ENCODE peak calls at places on chromosomes 3 and 15, in five cellular contexts. One of them, this sample, is unnamed.
A peak's percentile ranks its signal among the peaks of the same experiment; 100 is the strongest.

GRCh38 chr3:136728918-136729317 is 23.3 kb downstream of the STAG1 start:
- DNase-seq in SJSA1: peak; percentile 90
- DNase-seq in CD4-positive, alpha-beta memory T cell: no peak
- DNase-seq in heart right ventricle: no peak
- DNase-seq in kidney: no peak
- DNase-seq in this sample: no peak

GRCh38 chr15:35288580-35288979 is 203.5 kb upstream of the NANOGP8 start:
- DNase-seq in SJSA1: no peak
- DNase-seq in heart right ventricle: no peak
- DNase-seq in kidney: no peak
- DNase-seq in CD4-positive, alpha-beta memory T cell: no peak
- DNase-seq in this sample: no peak

GRCh38 chr3:180624714-180625113 is 22.8 kb downstream of the TTC14 start:
- DNase-seq in kidney: no peak
- DNase-seq in SJSA1: no peak
- DNase-seq in CD4-positive, alpha-beta memory T cell: no peak
- DNase-seq in heart right ventricle: no peak
- DNase-seq in this sample: no peak

GRCh38 chr3:125059488-125060245 is 3.9 kb upstream of the HEG1 start:
- DNase-seq in CD4-positive, alpha-beta memory T cell: no peak
- DNase-seq in heart right ventricle: no peak
- DNase-seq in SJSA1: no peak
- DNase-seq in kidney: no peak
- DNase-seq in this sample: no peak

GRCh38 chr15:79595995-79596622 is 164.0 kb downstream of the MINAR1 start:
- DNase-seq in heart right ventricle: no peak
- DNase-seq in kidney: no peak
- DNase-seq in SJSA1: peak; percentile 53
- DNase-seq in CD4-positive, alpha-beta memory T cell: peak; percentile 25
- DNase-seq in this sample: no peak

GRCh38 chr15:29070471-29071192 is 184.9 kb downstream of the APBA2 start:
- DNase-seq in kidney: no peak
- DNase-seq in CD4-positive, alpha-beta memory T cell: no peak
- DNase-seq in heart right ventricle: no peak
- DNase-seq in SJSA1: peak; percentile 44
- DNase-seq in this sample: peak; percentile 54

GRCh38 chr3:191340976-191341375 is 10.7 kb upstream of the UTS2B start:
- DNase-seq in CD4-positive, alpha-beta memory T cell: no peak
- DNase-seq in heart right ventricle: no peak
- DNase-seq in SJSA1: no peak
- DNase-seq in kidney: no peak
- DNase-seq in this sample: no peak

GRCh38 chr15:47516576-47517371 is 200.5 kb upstream of the SEMA6D start:
- DNase-seq in kidney: no peak
- DNase-seq in heart right ventricle: no peak
- DNase-seq in SJSA1: no peak
- DNase-seq in CD4-positive, alpha-beta memory T cell: no peak
- DNase-seq in this sample: no peak

GRCh38 chr3:10213156-10213792 is 35.0 kb upstream of the TATDN2 start:
- DNase-seq in CD4-positive, alpha-beta memory T cell: no peak
- DNase-seq in SJSA1: no peak
- DNase-seq in kidney: no peak
- DNase-seq in heart right ventricle: no peak
- DNase-seq in this sample: no peak

GRCh38 chr15:38028869-38029268 is 94.4 kb downstream of the TMCO5A start:
- DNase-seq in heart right ventricle: no peak
- DNase-seq in kidney: no peak
- DNase-seq in CD4-positive, alpha-beta memory T cell: no peak
- DNase-seq in SJSA1: no peak
- DNase-seq in this sample: no peak

GRCh38 chr3:48232232-48232631 is 8.7 kb upstream of the ZNF589 start:
- DNase-seq in SJSA1: no peak
- DNase-seq in CD4-positive, alpha-beta memory T cell: no peak
- DNase-seq in heart right ventricle: no peak
- DNase-seq in kidney: peak; percentile 4
- DNase-seq in this sample: no peak

GRCh38 chr3:46966811-46967210 is 9.7 kb downstream of the CCDC12 start:
- DNase-seq in kidney: peak; percentile 35
- DNase-seq in heart right ventricle: no peak
- DNase-seq in SJSA1: no peak
- DNase-seq in CD4-positive, alpha-beta memory T cell: no peak
- DNase-seq in this sample: no peak

GRCh38 chr15:62240697-62241096 is 75.6 kb upstream of the C2CD4B start:
- DNase-seq in SJSA1: no peak
- DNase-seq in kidney: no peak
- DNase-seq in heart right ventricle: no peak
- DNase-seq in CD4-positive, alpha-beta memory T cell: no peak
- DNase-seq in this sample: no peak

GRCh38 chr3:186361612-186362408 is at the start of gene DGKG:
- DNase-seq in heart right ventricle: peak; percentile 72
- DNase-seq in SJSA1: no peak
- DNase-seq in CD4-positive, alpha-beta memory T cell: no peak
- DNase-seq in kidney: peak; percentile 77
- DNase-seq in this sample: peak; percentile 50

GRCh38 chr15:80260566-80260965 is 8.6 kb upstream of the CTXND1 start:
- DNase-seq in SJSA1: no peak
- DNase-seq in heart right ventricle: no peak
- DNase-seq in CD4-positive, alpha-beta memory T cell: no peak
- DNase-seq in kidney: no peak
- DNase-seq in this sample: no peak

GRCh38 chr3:185070491-185071335 is 82.1 kb downstream of the C3orf70 start:
- DNase-seq in kidney: no peak
- DNase-seq in SJSA1: no peak
- DNase-seq in CD4-positive, alpha-beta memory T cell: no peak
- DNase-seq in heart right ventricle: no peak
- DNase-seq in this sample: no peak

GRCh38 chr15:51375966-51376640 is 34.6 kb downstream of the GLDN start:
- DNase-seq in kidney: no peak
- DNase-seq in CD4-positive, alpha-beta memory T cell: no peak
- DNase-seq in heart right ventricle: no peak
- DNase-seq in SJSA1: peak; percentile 41
- DNase-seq in this sample: no peak

GRCh38 chr3:197542741-197543454 is 12.9 kb downstream of the BDH1 start:
- DNase-seq in CD4-positive, alpha-beta memory T cell: no peak
- DNase-seq in heart right ventricle: peak; percentile 39
- DNase-seq in SJSA1: no peak
- DNase-seq in kidney: no peak
- DNase-seq in this sample: no peak
- H3K27ac ChIP-seq in CD4-positive, alpha-beta memory T cell: no peak overlapping the region
- H3K27ac ChIP-seq in heart right ventricle: no peak overlapping the region
- H3K27ac ChIP-seq in SJSA1: no peak overlapping the region
- H3K27ac ChIP-seq in kidney: no peak overlapping the region
- H3K27ac ChIP-seq in this sample: no peak overlapping the region

GRCh38 chr3:73150369-73150768 is 88.9 kb downstream of the EBLN2 start:
- DNase-seq in SJSA1: no peak
- DNase-seq in heart right ventricle: no peak
- DNase-seq in kidney: no peak
- DNase-seq in CD4-positive, alpha-beta memory T cell: no peak
- DNase-seq in this sample: no peak
- H3K27ac ChIP-seq in SJSA1: no peak overlapping the region
- H3K27ac ChIP-seq in heart right ventricle: no peak overlapping the region
- H3K27ac ChIP-seq in kidney: no peak overlapping the region
- H3K27ac ChIP-seq in CD4-positive, alpha-beta memory T cell: no peak overlapping the region
- H3K27ac ChIP-seq in this sample: no peak overlapping the region

DNA sequence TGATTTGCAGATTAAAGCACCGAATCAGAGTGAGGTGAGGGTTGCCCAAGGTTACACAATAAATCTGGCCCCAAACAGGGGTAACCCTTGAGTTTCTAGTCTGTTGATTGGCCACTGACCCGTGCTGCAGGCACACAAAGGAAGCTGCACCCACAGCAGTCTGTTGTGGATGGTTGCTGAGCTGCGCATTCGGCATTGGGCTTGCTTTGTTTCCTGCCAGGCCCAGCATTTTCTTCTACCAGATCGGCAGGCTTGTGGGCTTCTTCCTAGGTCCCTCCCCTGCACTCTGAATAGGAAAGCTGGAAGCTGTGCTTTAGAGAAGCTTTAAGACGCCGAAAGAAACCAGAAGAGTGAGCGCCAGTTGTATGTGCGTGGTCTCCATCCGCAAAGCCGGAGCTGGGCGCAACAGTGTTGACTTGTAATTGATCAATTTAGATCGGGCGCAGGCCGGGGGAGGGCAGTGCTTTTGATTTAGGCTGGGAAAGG is 12.1 kb downstream of the B3GNT5 start:
- DNase-seq in kidney: no peak
- DNase-seq in heart right ventricle: peak; percentile 21
- DNase-seq in SJSA1: no peak
- DNase-seq in CD4-positive, alpha-beta memory T cell: no peak
- DNase-seq in this sample: no peak
- H3K27ac ChIP-seq in kidney: no peak overlapping the region
- H3K27ac ChIP-seq in heart right ventricle: peak overlapping the region; percentile 50
- H3K27ac ChIP-seq in SJSA1: no peak overlapping the region
- H3K27ac ChIP-seq in CD4-positive, alpha-beta memory T cell: no peak overlapping the region
- H3K27ac ChIP-seq in this sample: peak overlapping the region; percentile 92

GRCh38 chr15:84862214-84862975 is 22.1 kb upstream of the SLC28A1 start:
- DNase-seq in kidney: no peak
- DNase-seq in SJSA1: no peak
- DNase-seq in CD4-positive, alpha-beta memory T cell: no peak
- DNase-seq in heart right ventricle: no peak
- DNase-seq in this sample: no peak

GRCh38 chr15:84859143-84859542 is 25.3 kb upstream of the SLC28A1 start:
- DNase-seq in kidney: peak; percentile 88
- DNase-seq in SJSA1: no peak
- DNase-seq in CD4-positive, alpha-beta memory T cell: no peak
- DNase-seq in heart right ventricle: no peak
- DNase-seq in this sample: no peak

GRCh38 chr15:84857418-84858004 is 27.0 kb upstream of the SLC28A1 start:
- DNase-seq in heart right ventricle: no peak
- DNase-seq in kidney: no peak
- DNase-seq in CD4-positive, alpha-beta memory T cell: no peak
- DNase-seq in SJSA1: no peak
- DNase-seq in this sample: no peak

GRCh38 chr15:84858231-84858630 is 26.2 kb upstream of the SLC28A1 start:
- DNase-seq in SJSA1: no peak
- DNase-seq in heart right ventricle: no peak
- DNase-seq in CD4-positive, alpha-beta memory T cell: no peak
- DNase-seq in kidney: no peak
- DNase-seq in this sample: no peak

GRCh38 chr15:84859651-84860050 is 24.8 kb upstream of the SLC28A1 start:
- DNase-seq in heart right ventricle: no peak
- DNase-seq in SJSA1: no peak
- DNase-seq in CD4-positive, alpha-beta memory T cell: no peak
- DNase-seq in kidney: peak; percentile 70
- DNase-seq in this sample: no peak
- H3K27ac ChIP-seq in heart right ventricle: no peak overlapping the region
- H3K27ac ChIP-seq in SJSA1: no peak overlapping the region
- H3K27ac ChIP-seq in CD4-positive, alpha-beta memory T cell: no peak overlapping the region
- H3K27ac ChIP-seq in kidney: no peak overlapping the region
- H3K27ac ChIP-seq in this sample: no peak overlapping the region

DNA sequence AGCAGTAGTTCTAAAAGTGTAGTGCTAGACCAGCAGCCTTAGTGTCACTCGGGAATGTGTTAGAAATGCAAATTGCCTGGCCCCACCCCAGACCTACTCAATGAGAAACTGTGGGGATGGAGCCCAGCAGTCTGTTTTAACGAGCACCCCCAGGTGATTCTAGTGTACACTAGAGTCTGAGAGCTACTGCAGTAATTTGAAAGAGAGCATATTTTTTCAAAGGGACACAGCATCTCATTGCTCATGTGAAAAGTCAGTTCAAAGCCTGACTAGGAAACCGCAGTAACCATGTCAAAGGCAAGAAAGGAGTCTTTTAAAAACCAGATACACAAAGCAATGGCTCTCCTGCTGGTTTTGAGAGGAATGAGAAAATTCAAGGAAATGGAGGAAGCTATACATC is 313.4 kb downstream of the SQOR start:
- DNase-seq in heart right ventricle: no peak
- DNase-seq in SJSA1: no peak
- DNase-seq in kidney: no peak
- DNase-seq in CD4-positive, alpha-beta memory T cell: no peak
- DNase-seq in this sample: no peak
- H3K27ac ChIP-seq in heart right ventricle: no peak overlapping the region
- H3K27ac ChIP-seq in SJSA1: no peak overlapping the region
- H3K27ac ChIP-seq in kidney: no peak overlapping the region
- H3K27ac ChIP-seq in CD4-positive, alpha-beta memory T cell: no peak overlapping the region
- H3K27ac ChIP-seq in this sample: no peak overlapping the region

This sample was measured in caudate nucleus.